ENCODE peak calls at places on chromosome 9, in four cellular contexts. F, M, X and C are unnamed samples.

GRCh38 chr9:77218612-77219011 is 41.3 kb downstream of the VPS13A start:
- DNase-seq in F (peak), X (no peak), M (peak), C (no peak)

GRCh38 chr9:86946712-86947145 is 577 bp downstream of the GAS1 start:
- DNase-seq in M (peak), F (no peak), X (peak), C (peak)

GRCh38 chr9:137436761-137437600 is 4.2 kb downstream of the ENTPD8 start:
- DNase-seq in F (no peak), X (peak), M (no peak), C (no peak)

GRCh38 chr9:125654121-125654520 is 52.9 kb downstream of the MAPKAP1 start:
- DNase-seq in X (no peak), F (no peak), M (no peak), C (no peak)

GRCh38 chr9:127895811-127896210 is 3.6 kb downstream of the ST6GALNAC6 start:
- DNase-seq in X (no peak), F (no peak), M (no peak), C (no peak)

GRCh38 chr9:20624201-20625002 is 2.1 kb upstream of the MLLT3 start:
- DNase-seq in M (peak), X (peak), F (peak), C (no peak)

GRCh38 chr9:129671519-129671918 is 6.1 kb downstream of the PRRX2 start:
- DNase-seq in X (no peak), M (no peak), F (peak), C (no peak)

GRCh38 chr9:18149457-18150011 is 324.4 kb upstream of the ADAMTSL1 start:
- DNase-seq in M (no peak), X (no peak), F (no peak), C (no peak)

GRCh38 chr9:77945798-77946197 is 85.8 kb downstream of the GNAQ start:
- DNase-seq in M (peak), F (no peak), X (no peak), C (no peak)

GRCh38 chr9:71729816-71730526 is 38.3 kb downstream of the CEMIP2 start:
- DNase-seq in M (peak), F (peak), X (no peak), C (no peak)

GRCh38 chr9:71726723-71727122 is 41.6 kb downstream of the CEMIP2 start:
- DNase-seq in M (no peak), F (no peak), X (no peak), C (no peak)

GRCh38 chr9:71721786-71722295 is 46.5 kb downstream of the CEMIP2 start:
- DNase-seq in F (no peak), M (peak), X (no peak), C (no peak)

GRCh38 chr9:71725590-71726338 is 42.5 kb downstream of the CEMIP2 start:
- DNase-seq in F (peak), X (no peak), M (peak), C (no peak)
- H3K27ac ChIP-seq in F (peak), X (no peak), M (peak), C (no peak)

DNA sequence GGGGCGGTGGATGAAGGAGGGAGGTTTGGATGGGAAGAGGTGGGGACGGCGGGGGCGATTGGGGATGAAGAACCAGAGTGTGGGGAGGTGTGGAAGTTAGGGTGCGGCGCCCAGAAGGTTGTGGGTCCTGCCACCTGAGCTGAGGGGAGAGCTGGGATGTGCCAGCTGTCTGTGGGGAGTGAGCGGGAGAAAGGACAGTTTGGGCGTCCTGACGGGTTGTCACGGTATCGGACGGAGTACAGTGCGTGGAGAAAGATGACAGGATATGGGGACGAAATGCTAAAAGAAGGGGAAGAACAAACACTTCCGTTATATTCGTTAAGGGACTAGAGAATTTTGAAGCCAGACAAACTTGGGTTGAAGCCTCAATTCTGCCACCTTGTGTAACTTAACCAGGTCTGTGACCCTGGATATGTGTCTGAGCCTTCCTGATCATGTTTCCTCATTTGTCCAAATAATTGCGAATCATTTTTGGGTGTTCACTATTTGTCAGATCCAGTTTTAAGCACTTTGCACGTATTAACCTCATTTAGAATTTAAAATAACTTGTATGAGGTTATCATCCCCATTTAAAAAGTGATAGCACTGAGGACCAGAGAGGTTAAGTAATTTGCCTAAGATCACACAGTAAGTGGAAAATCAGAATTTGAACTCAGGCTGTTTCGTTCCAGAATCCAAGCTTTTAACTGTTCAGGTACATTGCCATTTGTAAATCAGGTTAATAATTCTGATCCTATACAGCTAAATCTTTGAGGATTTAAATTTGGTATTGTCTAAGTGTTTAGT is 689 bp downstream of the CNTRL start:
- DNase-seq in X (no peak), F (no peak), M (no peak), C (no peak)
- TF ChIP-seq CTCF in X (no peak), F (no peak), M (no peak), C (no peak)

GRCh38 chr9:136122425-136123383 is 4.0 kb upstream of the TMEM250 start:
- DNase-seq in M (no peak), X (peak), F (no peak), C (peak)
- H3K4me3 ChIP-seq in M (no peak), X (no peak), F (no peak), C (peak)

GRCh38 chr9:134547161-134548100 is 94.2 kb upstream of the COL5A1 start:
- DNase-seq in X (no peak), M (no peak), F (no peak), C (no peak)

GRCh38 chr9:134546231-134546731 is 95.3 kb upstream of the COL5A1 start:
- DNase-seq in F (no peak), X (no peak), M (peak), C (no peak)

GRCh38 chr9:134548185-134548584 is 93.4 kb upstream of the COL5A1 start:
- DNase-seq in F (no peak), M (no peak), X (no peak), C (no peak)

GRCh38 chr9:134545213-134546211 is 96.1 kb upstream of the COL5A1 start:
- DNase-seq in F (no peak), M (peak), X (no peak), C (no peak)

GRCh38 chr9:134546746-134547145 is 94.9 kb upstream of the COL5A1 start:
- DNase-seq in X (no peak), M (no peak), F (no peak), C (peak)
- H3K27ac ChIP-seq in X (peak), M (peak), F (no peak), C (no peak)

GRCh38 chr9:117046666-117047327 is 359.7 kb downstream of the TRIM32 start:
- DNase-seq in X (no peak), F (no peak), M (no peak), C (no peak)
- TF ChIP-seq CTCF in X (no peak), F (peak), M (peak), C (no peak)

GRCh38 chr9:34121996-34122395 is 4.5 kb downstream of the DCAF12 start:
- DNase-seq in M (no peak), X (no peak), F (no peak), C (no peak)

GRCh38 chr9:34125681-34126206 is 754 bp downstream of the DCAF12 start:
- DNase-seq in F (peak), X (no peak), M (peak), C (no peak)

GRCh38 chr9:34123682-34124081 is 2.8 kb downstream of the DCAF12 start:
- DNase-seq in F (no peak), X (peak), M (no peak), C (no peak)

GRCh38 chr9:34124923-34125322 is 1.6 kb downstream of the DCAF12 start:
- DNase-seq in F (peak), M (no peak), X (no peak), C (no peak)

GRCh38 chr9:34124103-34124502 is 2.4 kb downstream of the DCAF12 start:
- DNase-seq in M (no peak), X (no peak), F (no peak), C (no peak)
- H3K4me3 ChIP-seq in M (no peak), X (peak), F (no peak), C (no peak)

GRCh38 chr9:122468735-122469134 is 9.0 kb downstream of the OR1J1 start:
- DNase-seq in X (no peak), M (peak), F (no peak), C (no peak)
- H3K27ac ChIP-seq in X (no peak), M (no peak), F (no peak), C (no peak)